ENCODE peak calls at places on chromosomes 16 and 17, in seven cellular contexts. Y is effector memory CD4-positive, alpha-beta T cell; V is H1; B is uterus; K is prostate gland; S is A549; C is colonic mucosa. H is an unnamed sample. For H3K9me3, the result is how much of the 10 kb centered on the place peaks cover.

GRCh38 chr17:31452101-31452500 is 60.6 kb downstream of the RAB11FIP4 start:
- DNase-seq in Y (no peak), V (no peak), B (no peak), K (no peak), S (no peak), C (no peak), H (no peak)

GRCh38 chr16:86491643-86492030 is 18.7 kb upstream of the FOXF1 start:
- DNase-seq in Y (no peak), V (no peak), B (no peak), K (no peak), S (no peak), C (no peak), H (no peak)

GRCh38 chr17:31495049-31495885 is 103.8 kb downstream of the RAB11FIP4 start:
- DNase-seq in Y (no peak), V (no peak), B (no peak), K (no peak), S (no peak), C (peak), H (no peak)

GRCh38 chr16:239948-240277 is 5.3 kb downstream of the FAM234A start:
- DNase-seq in Y (no peak), V (no peak), B (no peak), K (no peak), S (no peak), C (no peak), H (no peak)

GRCh38 chr17:2967515-2967914 is 95.9 kb downstream of the OR1D5 start:
- DNase-seq in Y (no peak), V (no peak), B (no peak), K (no peak), S (no peak), C (no peak), H (no peak)

GRCh38 chr17:61402978-61403845 is 3.6 kb downstream of the TBX2 start:
- DNase-seq in Y (no peak), V (no peak), B (peak), K (no peak), S (no peak), C (no peak), H (no peak)

GRCh38 chr16:51982715-51983680 is 563.9 kb downstream of the TOX3 start:
- DNase-seq in Y (no peak), V (no peak), B (peak), K (peak), S (peak), C (peak), H (peak)

GRCh38 chr17:7042507-7043194 is 1.2 kb downstream of the SLC16A11 start:
- DNase-seq in Y (peak), V (no peak), B (no peak), K (no peak), S (no peak), C (no peak), H (no peak)

GRCh38 chr16:28112908-28113307 is 49.4 kb upstream of the GSG1L start:
- DNase-seq in Y (no peak), V (no peak), B (no peak), K (no peak), S (no peak), C (no peak), H (no peak)

GRCh38 chr17:70426752-70427151 is 257.4 kb downstream of the KCNJ2 start:
- DNase-seq in Y (no peak), V (no peak), B (no peak), K (no peak), S (no peak), C (no peak), H (no peak)

GRCh38 chr17:70422862-70423261 is 253.5 kb downstream of the KCNJ2 start:
- DNase-seq in Y (no peak), V (no peak), B (no peak), K (no peak), S (no peak), C (no peak), H (no peak)

GRCh38 chr17:70420876-70421445 is 251.6 kb downstream of the KCNJ2 start:
- DNase-seq in Y (no peak), V (no peak), B (no peak), K (no peak), S (no peak), C (no peak), H (no peak)

GRCh38 chr17:70423562-70423961 is 254.2 kb downstream of the KCNJ2 start:
- DNase-seq in Y (no peak), V (no peak), B (no peak), K (no peak), S (no peak), C (no peak), H (no peak)
- H3K9me3 ChIP-seq in Y (under half), V (under half), B (under half), K (under half), S (under half), C (under half), H (under half)

DNA sequence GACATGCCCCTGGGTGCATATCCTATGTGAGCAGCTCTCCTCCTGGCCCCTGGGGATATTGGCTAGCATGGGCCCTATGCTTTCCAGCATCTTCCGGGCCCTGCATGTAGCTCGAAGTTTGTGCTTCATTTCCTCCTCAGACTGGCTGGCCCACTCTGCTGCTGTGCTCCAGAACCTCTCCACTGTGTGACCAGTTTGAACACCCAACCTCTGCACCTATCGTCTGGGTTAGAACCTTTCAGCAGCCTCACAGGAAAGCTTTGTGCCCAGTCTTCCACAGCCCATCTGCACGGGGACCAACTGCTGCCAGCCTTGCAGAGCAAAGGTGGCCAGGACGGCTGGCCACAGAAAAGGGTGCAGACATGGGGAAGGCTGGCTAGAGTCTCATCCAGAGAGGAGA is 10.2 kb upstream of the CLEC18B start:
- DNase-seq in Y (no peak), V (no peak), B (no peak), K (no peak), S (no peak), C (no peak), H (no peak)
- H3K4me3 ChIP-seq in Y (no peak), V (no peak), B (no peak), K (no peak), S (no peak), C (no peak), H (no peak)

GRCh38 chr17:76063880-76064546 is 8.3 kb downstream of the SRP68 start:
- DNase-seq in Y (peak), V (no peak), B (no peak), K (no peak), S (no peak), C (no peak), H (no peak)

GRCh38 chr17:76071497-76072148 is 694 bp downstream of the SRP68 start:
- DNase-seq in Y (no peak), V (no peak), B (no peak), K (no peak), S (no peak), C (peak), H (no peak)

DNA sequence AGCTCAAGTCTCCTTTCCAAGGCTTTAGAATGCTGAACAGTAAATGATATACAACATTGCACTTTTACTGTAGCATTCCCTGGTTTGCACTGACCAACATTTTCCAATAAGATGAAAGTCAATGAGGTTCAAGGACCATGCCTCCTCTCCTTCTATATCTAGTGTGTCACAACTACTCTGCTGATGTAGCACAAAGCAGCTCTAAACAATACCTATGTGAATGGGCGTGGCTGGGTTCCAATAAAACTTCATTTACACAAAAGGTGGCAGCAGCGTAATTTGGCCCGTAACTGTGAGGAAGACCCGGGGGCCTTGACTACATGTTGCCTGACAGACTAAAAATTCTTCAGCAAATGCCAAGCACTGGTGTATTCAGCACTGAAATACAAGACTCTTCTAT is 6.6 kb downstream of the SRP68 start:
- DNase-seq in Y (no peak), V (no peak), B (no peak), K (no peak), S (no peak), C (peak), H (no peak)
- H3K9me3 ChIP-seq in Y (under half), V (under half), B (under half), K (under half), S (under half), C (under half), H (under half)

GRCh38 chr17:50289268-50289667 is 15.0 kb downstream of the TMEM92 start:
- DNase-seq in Y (no peak), V (no peak), B (peak), K (no peak), S (no peak), C (no peak), H (no peak)
- H3K4me3 ChIP-seq in Y (no peak), V (no peak), B (no peak), K (no peak), S (peak), C (no peak), H (no peak)

GRCh38 chr17:11383157-11383556 is 142.1 kb downstream of the SHISA6 start:
- DNase-seq in Y (no peak), V (no peak), B (no peak), K (no peak), S (no peak), C (no peak), H (no peak)
- H3K9me3 ChIP-seq in Y (under half), V (under half), B (under half), K (under half), S (under half), C (under half), H (under half)

DNA sequence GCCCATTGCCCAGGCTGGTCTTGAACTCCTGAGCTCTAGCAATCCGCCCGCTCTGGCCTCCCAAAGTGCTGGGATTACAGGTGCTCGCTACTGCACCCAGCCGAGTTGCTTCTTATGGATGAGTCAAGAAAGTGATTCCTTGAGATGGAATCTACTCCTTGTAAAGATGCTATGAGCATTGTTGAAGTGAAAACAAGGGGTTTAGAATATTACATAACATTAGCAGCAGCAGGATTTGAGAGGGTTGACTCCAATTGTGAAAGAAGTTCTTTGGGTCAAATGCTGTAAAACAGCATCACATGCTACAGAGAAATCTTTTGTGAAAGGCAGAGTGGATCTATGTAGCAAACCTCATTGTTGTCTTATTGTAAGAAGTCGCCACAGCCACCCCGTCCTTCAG is 72.7 kb downstream of the NT5M start:
- DNase-seq in Y (no peak), V (no peak), B (no peak), K (no peak), S (no peak), C (no peak), H (no peak)
- H3K4me3 ChIP-seq in Y (no peak), V (no peak), B (no peak), K (no peak), S (no peak), C (no peak), H (no peak)

GRCh38 chr16:35751191-35751941 is 2292.0 kb downstream of the TP53TG3F start:
- DNase-seq in Y (no peak), V (no peak), B (no peak), K (no peak), S (no peak), C (no peak), H (no peak)
- H3K9me3 ChIP-seq in Y (under half), V (half or more), B (under half), K (under half), S (under half), C (under half), H (under half)

DNA sequence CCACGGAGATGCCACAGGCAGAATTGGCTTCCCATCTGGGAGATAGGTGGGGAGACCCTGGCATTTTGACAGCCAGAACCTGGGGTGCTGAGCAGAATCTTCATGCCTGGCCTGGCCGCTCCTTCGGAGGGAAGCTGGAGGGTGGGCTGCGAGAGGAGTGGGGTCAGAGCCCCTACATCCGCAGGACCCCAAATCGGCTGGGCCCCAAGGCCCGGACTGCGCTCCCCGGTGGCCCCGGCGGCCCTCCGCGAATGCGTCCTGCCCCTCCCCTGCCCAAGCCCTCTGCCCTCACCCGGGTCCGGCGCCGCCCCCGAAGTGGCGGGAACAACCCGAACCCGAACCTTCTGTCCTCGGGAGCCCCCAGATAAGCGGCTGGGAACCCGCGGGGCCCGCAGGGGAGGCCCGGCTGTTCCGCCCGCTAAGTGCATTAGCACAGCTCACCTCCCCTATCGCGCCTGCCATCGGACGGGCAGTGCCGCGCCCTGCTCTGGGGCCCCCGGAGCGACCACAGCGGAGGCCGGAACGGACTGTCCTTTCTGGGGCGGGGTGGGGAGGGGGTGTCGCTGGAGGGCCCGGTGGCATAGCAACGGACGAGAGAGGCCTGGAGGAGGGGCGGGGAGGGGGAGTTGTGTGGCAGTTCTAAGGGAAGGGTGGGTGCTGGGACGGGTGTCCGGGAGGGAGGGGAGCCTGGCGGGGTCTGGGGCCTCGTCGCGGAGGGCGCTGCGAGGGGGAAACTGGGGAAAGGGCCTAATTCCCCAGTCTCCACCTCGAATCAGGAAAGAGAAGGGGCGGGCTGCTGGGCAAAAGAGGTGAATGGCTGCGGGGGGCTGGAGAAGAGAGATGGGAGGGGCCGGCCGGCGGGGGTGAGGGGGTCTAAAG is 752 bp upstream of the PNMT start:
- DNase-seq in Y (no peak), V (no peak), B (no peak), K (no peak), S (no peak), C (no peak), H (no peak)
- H3K4me3 ChIP-seq in Y (peak), V (peak), B (no peak), K (no peak), S (peak), C (peak), H (no peak)

GRCh38 chr16:35234679-35235078 is 1775.3 kb downstream of the TP53TG3F start:
- DNase-seq in Y (no peak), V (no peak), B (no peak), K (no peak), S (no peak), C (no peak), H (no peak)

GRCh38 chr16:35239561-35239960 is 1780.1 kb downstream of the TP53TG3F start:
- DNase-seq in Y (no peak), V (no peak), B (no peak), K (no peak), S (no peak), C (no peak), H (no peak)
- H3K9me3 ChIP-seq in Y (under half), V (half or more), B (under half), K (under half), S (under half), C (under half), H (under half)

GRCh38 chr17:76997981-76998531 is 129.9 kb downstream of the MGAT5B start:
- DNase-seq in Y (peak), V (no peak), B (no peak), K (no peak), S (no peak), C (no peak), H (no peak)
- H3K4me3 ChIP-seq in Y (peak), V (no peak), B (no peak), K (no peak), S (no peak), C (no peak), H (no peak)

H was measured in HAP-1.